ENCODE peak calls at places on chromosomes 2 and 18, in nine cellular contexts. F is activated T-cell treated with anti-CD3 and anti-CD28 coated beads, Interleukin-2, amount 50 U/mL, for 72 hours; Q is left kidney; E is HepG2; U is mucosa of gallbladder; B is H9; D is LoVo; J is PC-3; A is transverse colon. C is an unnamed sample.

GRCh38 chr2:39778775-39779751 is at the start of gene THUMPD2:
- DNase-seq in F (peak), Q (peak), E (peak), U (peak), B (peak), D (peak), J (peak), A (peak), C (peak)

GRCh38 chr2:44836174-44836573 is 105.3 kb upstream of the SIX3 start:
- DNase-seq in F (peak), Q (no peak), E (no peak), U (no peak), B (no peak), D (no peak), J (no peak), A (no peak), C (no peak)

GRCh38 chr2:96689431-96689991 is 46.9 kb downstream of the FER1L5 start:
- DNase-seq in F (no peak), Q (no peak), E (no peak), U (no peak), B (no peak), D (no peak), J (no peak), A (no peak), C (no peak)

GRCh38 chr2:135926605-135927004 is 50.4 kb upstream of the MCM6 start:
- DNase-seq in F (no peak), Q (no peak), E (no peak), U (no peak), B (no peak), D (no peak), J (no peak), A (no peak), C (no peak)

GRCh38 chr2:46252891-46253659 is 44.1 kb upstream of the EPAS1 start:
- DNase-seq in F (no peak), Q (peak), E (no peak), U (no peak), B (no peak), D (no peak), J (peak), A (no peak), C (peak)

GRCh38 chr2:71674158-71674807 is 220.9 kb downstream of the DYSF start:
- DNase-seq in F (no peak), Q (no peak), E (no peak), U (no peak), B (peak), D (no peak), J (no peak), A (no peak), C (no peak)

GRCh38 chr2:47198985-47199451 is 43.9 kb upstream of the STPG4 start:
- DNase-seq in F (no peak), Q (no peak), E (no peak), U (no peak), B (no peak), D (peak), J (peak), A (no peak), C (peak)

GRCh38 chr2:103152556-103152955 is 390.7 kb downstream of the TMEM182 start:
- DNase-seq in F (no peak), Q (no peak), E (no peak), U (no peak), B (no peak), D (no peak), J (no peak), A (no peak), C (no peak)

GRCh38 chr2:240142859-240143258 is 2.4 kb upstream of the OTOS start:
- DNase-seq in F (no peak), Q (no peak), E (no peak), U (no peak), B (no peak), D (no peak), J (no peak), A (no peak), C (no peak)

GRCh38 chr2:190121971-190122370 is 59.4 kb upstream of the MSTN start:
- DNase-seq in F (no peak), Q (no peak), E (peak), U (no peak), B (no peak), D (peak), J (peak), A (no peak), C (peak)

GRCh38 chr2:11433875-11434274 is 32.1 kb downstream of the E2F6 start:
- DNase-seq in F (no peak), Q (no peak), E (no peak), U (no peak), B (no peak), D (no peak), J (no peak), A (no peak), C (no peak)

GRCh38 chr2:13605266-13605665 is 888.5 kb downstream of the TRIB2 start:
- DNase-seq in F (no peak), Q (no peak), E (no peak), U (no peak), B (no peak), D (no peak), J (no peak), A (no peak), C (no peak)

GRCh38 chr2:159996792-159997546 is 65.4 kb downstream of the PLA2R1 start:
- DNase-seq in F (no peak), Q (peak), E (no peak), U (no peak), B (no peak), D (no peak), J (no peak), A (no peak), C (peak)

GRCh38 chr18:22789600-22789999 is 143.5 kb upstream of the RBBP8 start:
- DNase-seq in F (no peak), Q (no peak), E (no peak), U (no peak), B (no peak), D (peak), J (no peak), A (no peak), C (peak)

GRCh38 chr2:118752762-118753429 is 94.6 kb downstream of the EN1 start:
- DNase-seq in F (no peak), Q (no peak), E (no peak), U (no peak), B (no peak), D (no peak), J (no peak), A (no peak), C (no peak)

GRCh38 chr2:239694487-239694886 is 293.7 kb upstream of the HDAC4 start:
- DNase-seq in F (no peak), Q (no peak), E (no peak), U (no peak), B (no peak), D (no peak), J (no peak), A (no peak), C (no peak)

GRCh38 chr2:201831469-201831868 is 25.1 kb downstream of the CDK15 start:
- DNase-seq in F (no peak), Q (no peak), E (no peak), U (no peak), B (no peak), D (peak), J (no peak), A (no peak), C (peak)

GRCh38 chr2:149483004-149483605 is 104.5 kb downstream of the MMADHC start:
- DNase-seq in F (no peak), Q (no peak), E (no peak), U (no peak), B (no peak), D (no peak), J (peak), A (no peak), C (peak)

GRCh38 chr18:32276896-32277295 is 87.1 kb downstream of the MEP1B start:
- DNase-seq in F (no peak), Q (peak), E (no peak), U (no peak), B (no peak), D (no peak), J (no peak), A (no peak), C (no peak)

C was measured in iris pigment epithelial cell.